ENCODE peak calls at places on chromosomes 6 and 20, in seven cellular contexts. Q, Z, H, K, P, G and X are unnamed samples.
A peak's percentile ranks its signal among the peaks of the same experiment; 100 is the strongest.

GRCh38 chr20:41580384-41580783 is 37.8 kb downstream of the CHD6 start:
- DNase-seq in G (no peak), Q (no peak), Z (no peak), K (no peak), H (no peak), P (no peak), X (no peak)

GRCh38 chr6:159729598-159729997 is 2.3 kb downstream of the WTAP start:
- DNase-seq in K (no peak), P (peak; percentile 19), Q (peak; percentile 16), H (no peak), Z (no peak), G (no peak), X (no peak)

GRCh38 chr6:44349904-44350649 is 7.6 kb downstream of the SPATS1 start:
- DNase-seq in G (no peak), Q (no peak), P (no peak), H (no peak), K (no peak), Z (no peak), X (no peak)

GRCh38 chr6:97133071-97133470 is 149.9 kb downstream of the MMS22L start:
- DNase-seq in G (no peak), P (peak; percentile 9), Z (no peak), H (no peak), K (no peak), Q (no peak), X (peak; percentile 12)

GRCh38 chr6:69138173-69138572 is 503.1 kb downstream of the ADGRB3 start:
- DNase-seq in H (no peak), G (no peak), K (no peak), P (no peak), Z (no peak), Q (no peak), X (no peak)

GRCh38 chr20:12966468-12967085 is 42.2 kb upstream of the SPTLC3 start:
- DNase-seq in Q (peak; percentile 76), P (peak; percentile 69), H (no peak), K (no peak), G (no peak), Z (no peak), X (peak; percentile 6)

GRCh38 chr6:138563650-138564049 is 64.4 kb upstream of the NHSL1 start:
- DNase-seq in Q (no peak), H (no peak), P (no peak), K (no peak), G (no peak), Z (no peak), X (no peak)

GRCh38 chr20:14189794-14190402 is 147.5 kb downstream of the FLRT3 start:
- DNase-seq in H (no peak), K (no peak), Q (peak; percentile 69), P (peak; percentile 37), G (no peak), Z (no peak), X (no peak)

GRCh38 chr6:30263734-30264133 is 50.5 kb upstream of the TRIM26 start:
- DNase-seq in P (peak; percentile 17), G (no peak), Z (no peak), H (no peak), K (no peak), Q (peak; percentile 14), X (peak; percentile 4)

GRCh38 chr20:14918981-14919380 is 581.6 kb upstream of the FLRT3 start:
- DNase-seq in Z (no peak), K (no peak), H (no peak), P (no peak), G (no peak), Q (no peak), X (no peak)

GRCh38 chr6:6758915-6759654 is 170.6 kb downstream of the LY86 start:
- DNase-seq in P (peak; percentile 84), G (peak; percentile 90), H (peak; percentile 38), Q (peak; percentile 83), Z (no peak), K (no peak), X (no peak)

GRCh38 chr6:148342146-148343027 is at the start of gene SASH1:
- DNase-seq in Z (peak; percentile 60), G (peak; percentile 92), K (peak; percentile 83), Q (peak; percentile 80), P (peak; percentile 82), H (no peak), X (peak; percentile 89)

GRCh38 chr6:107560657-107561056 is 70.7 kb downstream of the SOBP start:
- DNase-seq in Q (peak; percentile 27), G (no peak), Z (no peak), H (no peak), P (peak; percentile 62), K (no peak), X (no peak)

GRCh38 chr6:24980507-24981384 is 45.0 kb upstream of the RIPOR2 start:
- DNase-seq in H (no peak), K (no peak), G (peak; percentile 85), Q (no peak), P (peak; percentile 77), Z (no peak), X (no peak)

GRCh38 chr6:140001851-140002301 is 627.4 kb upstream of the CITED2 start:
- DNase-seq in Q (peak; percentile 47), P (no peak), G (no peak), H (no peak), Z (no peak), K (no peak), X (no peak)

GRCh38 chr20:6044102-6044501 is 9.8 kb downstream of the LRRN4 start:
- DNase-seq in Q (no peak), P (no peak), G (peak; percentile 83), K (no peak), Z (no peak), H (no peak), X (no peak)

GRCh38 chr6:132300323-132300949 is 100.8 kb downstream of the MOXD1 start:
- DNase-seq in Z (no peak), Q (peak; percentile 77), H (no peak), P (peak; percentile 77), K (no peak), G (peak; percentile 75), X (peak; percentile 3)

GRCh38 chr6:168088161-168089106 is 9.4 kb upstream of the FRMD1 start:
- DNase-seq in P (peak; percentile 89), H (no peak), Q (peak; percentile 33), Z (no peak), G (peak; percentile 80), K (no peak), X (no peak)

GRCh38 chr6:10305740-10306423 is 109.0 kb downstream of the TFAP2A start:
- DNase-seq in K (no peak), P (no peak), Z (no peak), G (no peak), H (no peak), Q (no peak), X (no peak)

GRCh38 chr6:34182751-34183531 is 37.1 kb upstream of the GRM4 start:
- DNase-seq in Z (no peak), K (no peak), Q (no peak), G (no peak), H (peak; percentile 92), P (no peak), X (no peak)

GRCh38 chr6:84193140-84193708 is 34.2 kb downstream of the CEP162 start:
- DNase-seq in H (no peak), P (peak; percentile 16), Z (no peak), G (no peak), K (no peak), Q (peak; percentile 56), X (no peak)

GRCh38 chr6:157990321-157991066 is 8.8 kb downstream of the SYNJ2 start:
- DNase-seq in Q (no peak), P (no peak), Z (no peak), K (peak; percentile 55), G (no peak), H (peak; percentile 90), X (no peak)

GRCh38 chr6:89310929-89311328 is 4.2 kb downstream of the GABRR2 start:
- DNase-seq in P (no peak), G (no peak), Q (no peak), Z (no peak), K (no peak), H (no peak), X (no peak)

GRCh38 chr6:77326029-77326428 is 137.3 kb downstream of the HTR1B start:
- DNase-seq in K (no peak), Z (no peak), H (no peak), P (no peak), Q (no peak), G (no peak), X (no peak)

GRCh38 chr6:25057121-25057520 is 121.4 kb upstream of the RIPOR2 start:
- DNase-seq in P (no peak), Z (no peak), H (no peak), K (no peak), Q (peak; percentile 45), G (no peak), X (no peak)

GRCh38 chr6:52420668-52421358 is 671 bp downstream of the EFHC1 start:
- DNase-seq in K (no peak), P (peak; percentile 42), H (no peak), Z (no peak), G (peak; percentile 81), Q (peak; percentile 38), X (peak; percentile 62)
- H3K27ac ChIP-seq in K (peak overlapping the region; percentile 90), P (peak overlapping the region; percentile 63), H (peak overlapping the region; percentile 48), Z (peak overlapping the region; percentile 92), G (peak overlapping the region; percentile 84), Q (peak overlapping the region; percentile 99), X (peak overlapping the region; percentile 4)

DNA sequence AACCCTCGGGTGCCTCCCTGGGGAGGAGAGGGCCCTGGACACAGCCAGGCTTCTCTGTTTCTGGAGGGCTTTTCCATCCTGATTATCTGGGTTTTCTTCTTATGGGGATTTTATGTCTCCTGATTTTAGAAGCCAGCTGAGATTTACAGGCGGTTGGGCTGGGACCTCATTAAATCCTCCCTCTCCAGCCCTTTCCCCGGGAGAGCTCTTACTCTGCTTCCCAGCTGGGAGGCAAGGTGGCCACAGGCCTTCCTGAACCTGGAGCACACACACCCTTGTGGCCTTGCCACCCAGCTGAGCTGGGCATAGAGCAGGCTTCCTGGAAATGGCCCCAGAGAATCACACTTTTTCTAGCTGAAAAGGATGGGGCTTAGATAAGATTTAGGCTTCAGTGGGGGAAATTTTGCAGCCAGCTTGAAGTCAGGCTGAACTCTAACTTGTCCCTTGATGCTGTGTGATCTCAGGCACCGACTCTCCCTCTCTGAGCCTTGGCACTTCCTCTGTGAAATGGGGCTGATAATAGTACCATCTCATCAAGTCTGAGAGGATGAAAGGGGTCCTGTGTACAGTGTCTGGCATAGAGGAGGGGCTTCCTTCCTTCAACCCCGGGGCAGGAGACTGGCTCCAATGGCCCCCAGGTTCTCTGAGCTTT is 16.6 kb downstream of the VSTM2L start:
- DNase-seq in P (no peak), K (no peak), Z (no peak), Q (no peak), H (no peak), G (no peak), X (no peak)
- H3K27ac ChIP-seq in P (peak overlapping the region; percentile 76), K (no peak overlapping the region), Z (no peak overlapping the region), Q (no peak overlapping the region), H (no peak overlapping the region), G (no peak overlapping the region), X (no peak overlapping the region)

GRCh38 chr6:163946437-163946836 is 531.9 kb downstream of the QKI start:
- DNase-seq in Q (no peak), H (no peak), G (no peak), Z (no peak), K (no peak), P (no peak), X (no peak)
- H3K27ac ChIP-seq in Q (no peak overlapping the region), H (no peak overlapping the region), G (no peak overlapping the region), Z (peak overlapping the region; percentile 5), K (no peak overlapping the region), P (no peak overlapping the region), X (peak overlapping the region; percentile 90)

GRCh38 chr6:35359346-35359743 is 17.0 kb downstream of the PPARD start:
- DNase-seq in G (no peak), K (no peak), P (no peak), H (no peak), Q (no peak), Z (no peak), X (no peak)
- H3K27ac ChIP-seq in G (no peak overlapping the region), K (no peak overlapping the region), P (peak overlapping the region; percentile 61), H (no peak overlapping the region), Q (no peak overlapping the region), Z (peak overlapping the region; percentile 52), X (no peak overlapping the region)